ENCODE peak calls at places on chromosomes 2 and 18, in ten cellular contexts. T is fibroblast of mammary gland, Z is cardiac muscle cell, R is AG10803, P is stomach, G is GM13977, S is glutamatergic neuron, F is chondrocyte, Q is heart left ventricle, A is retinal pigment epithelial cell. C is an unnamed sample.

GRCh38 chr2:144516981-144517824 is 2.7 kb downstream of the ZEB2 start:
- DNase-seq in T (peak), Z (peak), R (peak), P (no peak), G (peak), S (peak), F (no peak), Q (peak), A (peak), C (no peak)

GRCh38 chr2:62999905-63000304 is 50.7 kb upstream of the OTX1 start:
- DNase-seq in T (peak), Z (no peak), R (peak), P (no peak), G (no peak), S (no peak), F (no peak), Q (peak), A (peak), C (no peak)

GRCh38 chr18:286515-287310 is 18.9 kb upstream of the THOC1 start:
- DNase-seq in T (peak), Z (peak), R (peak), P (no peak), G (no peak), S (no peak), F (no peak), Q (no peak), A (peak), C (no peak)

GRCh38 chr18:48589797-48590519 is 51.1 kb downstream of the CTIF start:
- DNase-seq in T (no peak), Z (no peak), R (peak), P (peak), G (no peak), S (no peak), F (no peak), Q (peak), A (no peak), C (no peak)

GRCh38 chr2:157996799-157997198 is 104.9 kb upstream of the UPP2 start:
- DNase-seq in T (no peak), Z (no peak), R (no peak), P (no peak), G (no peak), S (no peak), F (no peak), Q (no peak), A (no peak), C (no peak)

GRCh38 chr2:169507698-169508097 is 1.8 kb upstream of the KLHL41 start:
- DNase-seq in T (peak), Z (no peak), R (peak), P (no peak), G (peak), S (no peak), F (no peak), Q (no peak), A (peak), C (no peak)

GRCh38 chr2:135997380-135997779 is 12.0 kb upstream of the DARS1 start:
- DNase-seq in T (no peak), Z (peak), R (no peak), P (no peak), G (no peak), S (peak), F (no peak), Q (no peak), A (no peak), C (peak)

GRCh38 chr18:3012306-3012919 is 531 bp downstream of the LPIN2 start:
- DNase-seq in T (peak), Z (no peak), R (no peak), P (peak), G (no peak), S (peak), F (no peak), Q (peak), A (no peak), C (peak)

GRCh38 chr2:234850818-234851217 is 101.0 kb upstream of the SH3BP4 start:
- DNase-seq in T (no peak), Z (no peak), R (no peak), P (no peak), G (no peak), S (no peak), F (no peak), Q (no peak), A (no peak), C (no peak)

GRCh38 chr2:180849851-180850250 is 130.6 kb upstream of the UBE2E3 start:
- DNase-seq in T (no peak), Z (no peak), R (no peak), P (no peak), G (no peak), S (no peak), F (no peak), Q (no peak), A (no peak), C (no peak)

GRCh38 chr2:180848393-180848792 is 132.0 kb upstream of the UBE2E3 start:
- DNase-seq in T (no peak), Z (no peak), R (no peak), P (no peak), G (no peak), S (no peak), F (no peak), Q (no peak), A (no peak), C (no peak)

GRCh38 chr2:180847073-180847472 is 133.3 kb upstream of the UBE2E3 start:
- DNase-seq in T (no peak), Z (no peak), R (no peak), P (no peak), G (no peak), S (no peak), F (no peak), Q (no peak), A (no peak), C (no peak)
- TF ChIP-seq CTCF in T (peak), Z (peak), R (no peak), P (no peak), G (no peak), S (no peak), F (peak), Q (no peak), A (peak), C (peak)

GRCh38 chr18:63511285-63511684 is 30.9 kb upstream of the SERPINB12 start:
- DNase-seq in T (peak), Z (peak), R (peak), P (no peak), G (no peak), S (peak), F (no peak), Q (no peak), A (no peak), C (peak)
- TF ChIP-seq CTCF in T (peak), Z (peak), R (peak), P (no peak), G (peak), S (peak), F (peak), Q (peak), A (peak), C (peak)

DNA sequence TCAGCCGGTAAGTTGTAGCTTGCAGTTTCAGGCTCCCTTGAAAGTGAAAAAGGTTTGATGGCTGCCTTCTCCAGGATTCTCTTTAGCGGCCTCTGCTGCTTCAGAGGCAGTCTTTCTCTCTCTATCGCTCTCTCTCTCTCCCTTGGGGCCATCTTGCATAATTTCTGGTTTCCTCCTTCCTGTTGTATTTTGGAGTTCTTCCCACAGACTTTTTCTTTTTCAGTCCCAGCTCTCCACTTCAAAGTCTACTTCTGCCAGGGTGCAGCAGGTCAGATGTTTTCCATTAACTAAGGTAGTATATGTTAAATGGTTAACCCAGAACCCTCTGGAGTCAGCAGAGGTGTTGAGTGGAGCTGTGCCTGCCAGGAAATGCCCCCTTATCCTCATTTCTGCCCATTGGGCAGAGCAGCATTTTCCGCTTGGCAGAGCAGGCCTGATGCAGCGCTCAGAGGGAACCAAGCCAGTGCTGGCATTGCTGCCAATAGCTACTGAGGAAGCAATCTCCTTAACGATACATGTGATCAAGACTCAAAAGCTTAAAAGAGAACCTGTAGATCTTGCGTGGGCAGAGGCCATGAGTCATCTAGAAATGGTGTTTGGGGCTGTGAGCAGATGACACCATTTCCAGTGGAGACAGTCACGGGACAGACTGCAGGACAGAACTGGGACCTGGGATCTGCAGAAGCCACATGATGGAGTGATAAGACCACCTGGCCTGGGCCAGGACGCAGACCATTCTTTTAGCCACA is 20.8 kb downstream of the DBI start:
- DNase-seq in T (peak), Z (no peak), R (peak), P (peak), G (peak), S (no peak), F (no peak), Q (peak), A (peak), C (no peak)
- TF ChIP-seq CTCF in T (peak), Z (peak), R (peak), P (no peak), G (peak), S (no peak), F (peak), Q (no peak), A (no peak), C (no peak)

GRCh38 chr2:12331698-12332097 is 385.0 kb upstream of the TRIB2 start:
- DNase-seq in T (no peak), Z (no peak), R (no peak), P (no peak), G (no peak), S (no peak), F (no peak), Q (no peak), A (no peak), C (no peak)

GRCh38 chr2:12321886-12322285 is 394.9 kb upstream of the TRIB2 start:
- DNase-seq in T (peak), Z (no peak), R (peak), P (no peak), G (no peak), S (no peak), F (no peak), Q (no peak), A (no peak), C (no peak)

GRCh38 chr2:12325806-12326205 is 390.9 kb upstream of the TRIB2 start:
- DNase-seq in T (no peak), Z (no peak), R (no peak), P (peak), G (no peak), S (no peak), F (no peak), Q (no peak), A (no peak), C (no peak)

GRCh38 chr2:12330916-12331315 is 385.8 kb upstream of the TRIB2 start:
- DNase-seq in T (peak), Z (no peak), R (peak), P (no peak), G (no peak), S (no peak), F (no peak), Q (no peak), A (peak), C (no peak)

GRCh38 chr2:12326449-12327190 is 390.1 kb upstream of the TRIB2 start:
- DNase-seq in T (no peak), Z (peak), R (no peak), P (no peak), G (no peak), S (peak), F (no peak), Q (no peak), A (no peak), C (no peak)
- TF ChIP-seq CTCF in T (no peak), Z (no peak), R (no peak), P (no peak), G (no peak), S (no peak), F (no peak), Q (no peak), A (no peak), C (no peak)

DNA sequence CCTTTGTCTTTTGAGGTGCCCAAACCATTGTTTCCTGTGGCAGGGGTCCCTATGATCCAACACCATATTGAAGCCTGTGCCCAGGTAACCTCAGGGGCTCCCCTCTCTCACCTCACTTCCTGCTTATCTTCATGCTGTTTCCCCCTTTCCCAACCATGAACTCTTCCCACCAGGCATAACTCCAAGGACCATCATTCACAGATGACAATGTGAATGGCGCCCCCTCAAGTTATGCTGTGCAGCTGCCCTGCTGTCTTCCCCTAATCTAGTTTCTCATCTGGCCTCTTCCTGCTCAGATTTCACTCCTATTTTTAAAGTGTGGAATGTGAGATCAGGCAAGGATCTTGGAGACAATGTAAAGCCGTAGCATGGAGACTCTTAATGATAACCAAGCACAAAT is 1.4 kb downstream of the GMPPA start:
- DNase-seq in T (peak), Z (no peak), R (no peak), P (no peak), G (no peak), S (no peak), F (no peak), Q (no peak), A (no peak), C (no peak)
- TF ChIP-seq CTCF in T (peak), Z (peak), R (peak), P (no peak), G (no peak), S (no peak), F (peak), Q (no peak), A (peak), C (no peak)

GRCh38 chr18:33744032-33744697 is 166.1 kb downstream of the ASXL3 start:
- DNase-seq in T (no peak), Z (no peak), R (no peak), P (no peak), G (no peak), S (no peak), F (no peak), Q (no peak), A (no peak), C (peak)
- TF ChIP-seq CTCF in T (peak), Z (no peak), R (no peak), P (no peak), G (no peak), S (peak), F (peak), Q (no peak), A (peak), C (peak)

GRCh38 chr18:49797995-49798394 is 15.3 kb downstream of the ACAA2 start:
- DNase-seq in T (no peak), Z (no peak), R (no peak), P (no peak), G (no peak), S (no peak), F (no peak), Q (no peak), A (no peak), C (no peak)
- TF ChIP-seq CTCF in T (no peak), Z (no peak), R (no peak), P (no peak), G (no peak), S (no peak), F (no peak), Q (no peak), A (no peak), C (no peak)

GRCh38 chr2:196482119-196483065 is 157.1 kb upstream of the CCDC150 start:
- DNase-seq in T (peak), Z (no peak), R (peak), P (no peak), G (no peak), S (peak), F (no peak), Q (no peak), A (no peak), C (no peak)
- TF ChIP-seq CTCF in T (no peak), Z (no peak), R (no peak), P (no peak), G (peak), S (no peak), F (peak), Q (no peak), A (no peak), C (no peak)

GRCh38 chr18:24514439-24514838 is 54.0 kb downstream of the HRH4 start:
- DNase-seq in T (peak), Z (no peak), R (peak), P (no peak), G (peak), S (no peak), F (no peak), Q (no peak), A (peak), C (no peak)
- TF ChIP-seq CTCF in T (peak), Z (peak), R (peak), P (no peak), G (peak), S (peak), F (peak), Q (no peak), A (peak), C (peak)

GRCh38 chr18:58496937-58497336 is 132.0 kb downstream of the ALPK2 start:
- DNase-seq in T (peak), Z (no peak), R (no peak), P (no peak), G (no peak), S (no peak), F (no peak), Q (no peak), A (no peak), C (peak)
- TF ChIP-seq CTCF in T (peak), Z (peak), R (no peak), P (no peak), G (peak), S (no peak), F (peak), Q (no peak), A (peak), C (peak)